ENCODE peak calls at places on chromosomes 16 and 17, in six cellular contexts. N, T, Q, R, C and D are unnamed samples.
A peak's percentile ranks its signal among the peaks of the same experiment; 100 is the strongest.

GRCh38 chr16:15492091-15492740 is 57.8 kb downstream of the BMERB1 start:
- DNase-seq in Q (no peak), R (no peak), C (no peak), N (no peak), T (no peak), D (no peak)

GRCh38 chr16:59296888-59297287 is 562.8 kb upstream of the GOT2 start:
- DNase-seq in T (no peak), N (no peak), Q (no peak), C (no peak), R (no peak), D (no peak)

GRCh38 chr17:67718325-67718941 is 697 bp downstream of the NOL11 start:
- DNase-seq in N (peak; percentile 76), T (no peak), C (no peak), R (no peak), Q (no peak), D (no peak)

GRCh38 chr17:67520916-67521772 is 144.1 kb downstream of the PITPNC1 start:
- DNase-seq in R (no peak), C (no peak), Q (no peak), N (peak; percentile 39), T (no peak), D (no peak)

GRCh38 chr16:72042157-72042660 is 12.1 kb upstream of the HP start:
- DNase-seq in C (no peak), T (no peak), R (peak; percentile 40), Q (no peak), N (peak; percentile 77), D (no peak)

GRCh38 chr16:22278841-22279240 is 18.4 kb upstream of the POLR3E start:
- DNase-seq in N (no peak), T (no peak), R (peak; percentile 55), Q (no peak), C (no peak), D (no peak)

GRCh38 chr17:12995896-12996295 is 21.9 kb downstream of the ELAC2 start:
- DNase-seq in Q (no peak), N (no peak), T (no peak), R (no peak), C (no peak), D (no peak)

GRCh38 chr16:14109077-14109775 is 38.1 kb downstream of the MRTFB start:
- DNase-seq in R (no peak), Q (no peak), C (no peak), T (no peak), N (no peak), D (no peak)

GRCh38 chr16:30758988-30759461 is 2.8 kb downstream of the CFAP119 start:
- DNase-seq in C (no peak), R (no peak), Q (no peak), T (peak; percentile 15), N (no peak), D (no peak)

GRCh38 chr17:70961341-70961740 is 792.0 kb downstream of the KCNJ2 start:
- DNase-seq in T (no peak), C (no peak), N (no peak), Q (no peak), R (no peak), D (no peak)

GRCh38 chr17:10875984-10876555 is 38.2 kb upstream of the PIRT start:
- DNase-seq in R (peak; percentile 61), Q (no peak), C (peak; percentile 38), N (peak; percentile 66), T (peak; percentile 16), D (peak; percentile 67)

GRCh38 chr17:65278050-65278819 is 141.1 kb downstream of the RGS9 start:
- DNase-seq in N (peak; percentile 83), T (no peak), C (peak; percentile 54), Q (peak; percentile 4), R (peak; percentile 86), D (no peak)